ENCODE peak calls at places on chromosomes 13 and 19, in eight cellular contexts. S is heart right ventricle, X is astrocyte, G is spleen, U is tibial nerve, D is pancreas, T is IMR-90, M is left ventricle myocardium inferior. P is an unnamed sample.

GRCh38 chr19:35436477-35437141 is 11.4 kb upstream of the FFAR2 start:
- DNase-seq in S (peak), X (no peak), G (no peak), U (peak), D (no peak), T (no peak), M (no peak), P (peak)

GRCh38 chr13:38421590-38422560 is 72.2 kb downstream of the UFM1 start:
- DNase-seq in S (no peak), X (peak), G (no peak), U (no peak), D (no peak), T (peak), M (no peak), P (no peak)

GRCh38 chr13:25836709-25837316 is 215.0 kb downstream of the SHISA2 start:
- DNase-seq in S (no peak), X (peak), G (no peak), U (no peak), D (no peak), T (no peak), M (no peak), P (no peak)

GRCh38 chr19:46828484-46828883 is 22.2 kb downstream of the AP2S1 start:
- DNase-seq in S (no peak), X (peak), G (no peak), U (no peak), D (no peak), T (peak), M (no peak), P (no peak)

GRCh38 chr19:46353730-46354528 is 7.0 kb downstream of the PPP5C start:
- DNase-seq in S (peak), X (no peak), G (no peak), U (no peak), D (peak), T (no peak), M (no peak), P (no peak)

GRCh38 chr13:33740134-33740538 is 77.8 kb upstream of the RFC3 start:
- DNase-seq in S (no peak), X (peak), G (no peak), U (no peak), D (no peak), T (peak), M (no peak), P (no peak)

GRCh38 chr13:49838989-49839388 is 46.5 kb upstream of the KPNA3 start:
- DNase-seq in S (no peak), X (no peak), G (no peak), U (no peak), D (no peak), T (no peak), M (no peak), P (no peak)

GRCh38 chr19:18156841-18157464 is 4.0 kb downstream of the PIK3R2 start:
- DNase-seq in S (peak), X (peak), G (peak), U (peak), D (peak), T (peak), M (peak), P (peak)

GRCh38 chr13:39892731-39893293 is 237.3 kb downstream of the COG6 start:
- DNase-seq in S (peak), X (no peak), G (no peak), U (no peak), D (no peak), T (no peak), M (peak), P (peak)

GRCh38 chr13:27559714-27560113 is 60.6 kb downstream of the LNX2 start:
- DNase-seq in S (no peak), X (no peak), G (no peak), U (no peak), D (no peak), T (no peak), M (no peak), P (no peak)

GRCh38 chr19:1351324-1351947 is 32.3 kb upstream of the NDUFS7 start:
- DNase-seq in S (no peak), X (no peak), G (no peak), U (no peak), D (no peak), T (no peak), M (no peak), P (no peak)

GRCh38 chr19:33390120-33390907 is 16.8 kb downstream of the CEBPG start:
- DNase-seq in S (peak), X (peak), G (no peak), U (peak), D (peak), T (no peak), M (peak), P (peak)

GRCh38 chr19:7013678-7014077 is 7.6 kb downstream of the MBD3L2B start:
- DNase-seq in S (no peak), X (no peak), G (no peak), U (no peak), D (no peak), T (no peak), M (no peak), P (no peak)

GRCh38 chr19:30293051-30293785 is 79.0 kb upstream of the ZNF536 start:
- DNase-seq in S (no peak), X (no peak), G (no peak), U (no peak), D (no peak), T (no peak), M (no peak), P (no peak)

GRCh38 chr19:46133101-46133627 is 8.7 kb upstream of the IGFL3 start:
- DNase-seq in S (peak), X (peak), G (no peak), U (peak), D (no peak), T (peak), M (no peak), P (peak)

GRCh38 chr19:33397536-33398360 is 24.2 kb downstream of the CEBPG start:
- DNase-seq in S (no peak), X (no peak), G (peak), U (no peak), D (peak), T (no peak), M (no peak), P (no peak)

GRCh38 chr13:112756967-112757758 is 67.3 kb downstream of the ATP11A start:
- DNase-seq in S (no peak), X (no peak), G (peak), U (no peak), D (no peak), T (no peak), M (no peak), P (no peak)

GRCh38 chr13:51175639-51176038 is 46.6 kb upstream of the FAM124A start:
- DNase-seq in S (no peak), X (no peak), G (no peak), U (no peak), D (no peak), T (no peak), M (no peak), P (no peak)

GRCh38 chr19:12139309-12139708 is 841 bp downstream of the ZNF20 start:
- DNase-seq in S (no peak), X (peak), G (no peak), U (no peak), D (no peak), T (peak), M (no peak), P (no peak)

GRCh38 chr13:80342541-80343371 is 1.8 kb upstream of the SPRY2 start:
- DNase-seq in S (peak), X (peak), G (peak), U (peak), D (peak), T (peak), M (peak), P (peak)

GRCh38 chr19:38142176-38143035 is 81.6 kb downstream of the DPF1 start:
- DNase-seq in S (peak), X (peak), G (no peak), U (peak), D (no peak), T (peak), M (peak), P (peak)

GRCh38 chr19:56837492-56837891 is 3.0 kb downstream of the PEG3 start:
- DNase-seq in S (peak), X (no peak), G (peak), U (peak), D (peak), T (no peak), M (peak), P (peak)

GRCh38 chr19:56838680-56838929 is 1.9 kb downstream of the PEG3 start:
- DNase-seq in S (no peak), X (no peak), G (no peak), U (no peak), D (no peak), T (no peak), M (no peak), P (no peak)

GRCh38 chr19:56838930-56839664 is 1.4 kb downstream of the PEG3 start:
- DNase-seq in S (peak), X (peak), G (peak), U (peak), D (peak), T (no peak), M (peak), P (peak)

GRCh38 chr19:56837004-56837403 is 3.5 kb downstream of the PEG3 start:
- DNase-seq in S (no peak), X (no peak), G (no peak), U (no peak), D (no peak), T (no peak), M (no peak), P (peak)

DNA sequence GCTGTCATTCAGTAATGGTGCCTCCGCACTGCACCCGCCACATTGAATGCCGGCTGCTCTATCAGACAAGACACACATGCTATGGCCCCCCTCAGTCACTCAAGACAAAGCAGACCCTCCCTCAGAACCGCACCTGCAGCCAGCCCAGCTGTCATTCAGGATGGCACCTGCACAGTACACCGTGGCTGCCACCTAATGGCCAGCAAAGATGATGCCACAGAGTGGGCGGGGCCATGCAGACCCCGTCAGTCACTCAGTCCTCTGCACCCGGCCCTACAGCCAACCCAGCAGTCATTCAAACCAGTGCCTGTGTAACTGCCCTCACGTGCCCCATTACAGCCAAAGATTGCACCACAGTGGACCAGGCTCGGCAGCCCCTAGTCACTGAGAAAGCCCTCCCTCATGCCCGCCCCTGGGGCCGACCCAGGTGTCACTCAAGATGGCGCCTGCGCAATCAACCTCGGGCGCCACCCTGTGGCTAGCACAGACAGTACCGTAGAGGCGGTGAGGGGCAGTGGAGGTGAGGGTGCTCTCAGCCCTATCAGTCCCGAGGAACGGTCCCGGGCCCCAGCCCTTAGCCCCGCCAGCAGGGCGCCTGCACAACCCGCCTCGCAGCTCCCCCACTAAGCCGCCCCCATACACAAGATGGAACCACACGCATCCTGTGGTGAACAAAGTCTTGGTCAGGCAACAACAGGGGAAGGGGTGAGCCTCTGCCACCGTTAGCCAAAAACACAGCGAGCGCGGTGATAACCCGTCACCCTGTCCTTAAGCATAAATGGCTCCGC is 2.4 kb downstream of the PEG3 start:
- DNase-seq in S (peak), X (no peak), G (no peak), U (peak), D (peak), T (no peak), M (peak), P (peak)
- H3K4me3 ChIP-seq in S (peak), X (peak), G (peak), U (peak), D (peak), T (no peak), M (peak), P (no peak)

GRCh38 chr19:14435320-14436050 is 2.4 kb downstream of the PKN1 start:
- DNase-seq in S (no peak), X (no peak), G (no peak), U (no peak), D (no peak), T (no peak), M (no peak), P (no peak)

GRCh38 chr19:14432817-14433453 is at the start of gene PKN1:
- DNase-seq in S (peak), X (no peak), G (peak), U (no peak), D (peak), T (no peak), M (peak), P (peak)

GRCh38 chr19:14434543-14435319 is 1.6 kb downstream of the PKN1 start:
- DNase-seq in S (peak), X (peak), G (peak), U (no peak), D (peak), T (peak), M (peak), P (peak)

GRCh38 chr19:14434157-14434501 is 1.0 kb downstream of the PKN1 start:
- DNase-seq in S (no peak), X (no peak), G (peak), U (no peak), D (peak), T (no peak), M (no peak), P (peak)

GRCh38 chr19:14433454-14434156 is 499 bp downstream of the PKN1 start:
- DNase-seq in S (peak), X (no peak), G (peak), U (no peak), D (peak), T (no peak), M (no peak), P (peak)
- TF ChIP-seq CTCF in S (peak), X (no peak), G (peak), U (peak), D (no peak), T (no peak), M (no peak), P (no peak)

GRCh38 chr13:48574036-48574796 is 41.3 kb upstream of the RCBTB2 start:
- DNase-seq in S (peak), X (no peak), G (no peak), U (no peak), D (no peak), T (no peak), M (no peak), P (no peak)
- H3K27ac ChIP-seq in S (peak), X (no peak), G (peak), U (no peak), D (no peak), T (no peak), M (peak), P (peak)

DNA sequence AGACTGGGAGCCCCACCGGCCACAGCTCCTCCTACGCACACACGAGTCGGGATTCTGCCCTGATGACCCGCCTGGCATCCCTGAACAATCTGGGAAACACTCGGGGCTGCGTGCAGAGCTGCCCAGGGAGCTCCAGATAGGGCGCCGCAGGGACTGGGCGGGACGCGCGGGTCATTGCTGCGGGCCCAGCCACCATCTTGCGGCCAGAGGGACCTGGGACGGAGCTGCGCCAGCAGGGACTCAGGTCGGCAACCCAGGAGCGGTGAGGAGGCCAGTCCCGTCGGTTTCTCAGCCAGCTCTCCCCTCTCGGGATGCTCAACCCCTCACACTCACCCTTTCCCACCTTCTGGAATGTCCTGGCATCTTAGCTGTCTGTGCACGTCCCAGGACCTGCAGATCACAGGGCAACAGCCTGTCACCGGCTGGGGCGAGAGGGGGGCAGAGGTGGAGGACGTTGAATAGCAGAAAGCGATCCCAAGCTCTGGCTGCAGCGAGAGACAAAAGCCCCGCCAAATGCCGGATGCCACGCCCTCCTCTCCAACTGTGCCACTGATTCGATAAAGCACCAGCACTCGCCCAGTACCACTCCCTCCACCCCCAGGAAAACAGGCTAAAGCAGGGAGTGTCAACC is 20.4 kb upstream of the ZNF91 start:
- DNase-seq in S (peak), X (no peak), G (no peak), U (no peak), D (no peak), T (no peak), M (peak), P (peak)
- H3K4me3 ChIP-seq in S (peak), X (peak), G (peak), U (no peak), D (peak), T (peak), M (peak), P (peak)

DNA sequence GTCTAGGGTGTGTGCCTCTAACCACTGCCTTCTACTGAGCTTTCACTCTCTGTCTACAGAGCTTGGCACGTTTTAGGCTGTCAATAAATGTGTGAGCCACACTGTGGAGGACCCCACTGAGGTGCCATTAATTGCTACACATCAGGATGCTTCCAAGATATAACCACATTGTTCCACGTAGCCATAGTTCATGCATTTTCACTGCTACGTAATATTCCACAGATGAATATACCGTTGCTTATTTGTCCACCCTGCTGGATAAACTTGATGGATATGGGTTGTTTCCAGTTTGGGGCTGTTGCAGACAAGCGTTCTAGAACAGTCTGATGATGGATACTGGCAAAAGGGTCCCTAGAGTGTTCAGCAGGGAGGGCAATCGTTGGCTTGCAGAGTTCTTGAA is 11.3 kb upstream of the NUMBL start:
- DNase-seq in S (no peak), X (no peak), G (no peak), U (no peak), D (no peak), T (no peak), M (no peak), P (no peak)
- TF ChIP-seq CTCF in S (no peak), X (no peak), G (no peak), U (no peak), D (no peak), T (no peak), M (no peak), P (no peak)

GRCh38 chr13:46571941-46572340 is 19.0 kb downstream of the LRCH1 start:
- DNase-seq in S (no peak), X (no peak), G (no peak), U (no peak), D (no peak), T (no peak), M (no peak), P (no peak)
- H3K27ac ChIP-seq in S (no peak), X (peak), G (no peak), U (no peak), D (no peak), T (no peak), M (peak), P (no peak)

GRCh38 chr19:50857366-50857765 is 2.7 kb downstream of the KLK3 start:
- DNase-seq in S (no peak), X (no peak), G (no peak), U (no peak), D (no peak), T (no peak), M (no peak), P (no peak)
- H3K4me3 ChIP-seq in S (no peak), X (no peak), G (no peak), U (no peak), D (no peak), T (no peak), M (no peak), P (no peak)